ENCODE peak calls at places on chromosomes 2 and 18, in five cellular contexts. One of them, this sample, is unnamed.

GRCh38 chr18:66211693-66212195 is 392.1 kb downstream of the CDH19 start:
- DNase-seq in activated naive CD4-positive, alpha-beta T cell treated with anti-CD3 and anti-CD28 coated beads, Interleukin-2, amount 10 ng/mL, durations not matched to agents 7 days and 5 days: no peak
- DNase-seq in WTC11: no peak
- DNase-seq in lower leg skin: no peak
- DNase-seq in K562: no peak
- DNase-seq in this sample: no peak

GRCh38 chr2:158207354-158207753 is 105.7 kb downstream of the UPP2 start:
- DNase-seq in WTC11: no peak
- DNase-seq in activated naive CD4-positive, alpha-beta T cell treated with anti-CD3 and anti-CD28 coated beads, Interleukin-2, amount 10 ng/mL, durations not matched to agents 7 days and 5 days: no peak
- DNase-seq in lower leg skin: no peak
- DNase-seq in K562: no peak
- DNase-seq in this sample: no peak

GRCh38 chr2:147490612-147491261 is 354.1 kb upstream of the ACVR2A start:
- DNase-seq in activated naive CD4-positive, alpha-beta T cell treated with anti-CD3 and anti-CD28 coated beads, Interleukin-2, amount 10 ng/mL, durations not matched to agents 7 days and 5 days: no peak
- DNase-seq in lower leg skin: no peak
- DNase-seq in K562: no peak
- DNase-seq in WTC11: no peak
- DNase-seq in this sample: no peak

GRCh38 chr18:26436176-26437031 is 111.9 kb downstream of the KCTD1 start:
- DNase-seq in lower leg skin: no peak
- DNase-seq in activated naive CD4-positive, alpha-beta T cell treated with anti-CD3 and anti-CD28 coated beads, Interleukin-2, amount 10 ng/mL, durations not matched to agents 7 days and 5 days: no peak
- DNase-seq in K562: no peak
- DNase-seq in WTC11: no peak
- DNase-seq in this sample: no peak

GRCh38 chr2:26161926-26162325 is 11.0 kb upstream of the GAREM2 start:
- DNase-seq in WTC11: no peak
- DNase-seq in K562: no peak
- DNase-seq in activated naive CD4-positive, alpha-beta T cell treated with anti-CD3 and anti-CD28 coated beads, Interleukin-2, amount 10 ng/mL, durations not matched to agents 7 days and 5 days: no peak
- DNase-seq in lower leg skin: peak; percentile 46
- DNase-seq in this sample: no peak

GRCh38 chr2:237980751-237981150 is 13.9 kb downstream of the UBE2F start:
- DNase-seq in K562: no peak
- DNase-seq in lower leg skin: peak; percentile 25
- DNase-seq in WTC11: no peak
- DNase-seq in activated naive CD4-positive, alpha-beta T cell treated with anti-CD3 and anti-CD28 coated beads, Interleukin-2, amount 10 ng/mL, durations not matched to agents 7 days and 5 days: peak; percentile 39
- DNase-seq in this sample: no peak

GRCh38 chr2:238015705-238016104 is 45.1 kb upstream of the SCLY start:
- DNase-seq in WTC11: no peak
- DNase-seq in K562: no peak
- DNase-seq in lower leg skin: no peak
- DNase-seq in activated naive CD4-positive, alpha-beta T cell treated with anti-CD3 and anti-CD28 coated beads, Interleukin-2, amount 10 ng/mL, durations not matched to agents 7 days and 5 days: no peak
- DNase-seq in this sample: no peak

GRCh38 chr2:69464575-69464974 is 27.3 kb upstream of the NFU1 start:
- DNase-seq in K562: peak; percentile 9
- DNase-seq in WTC11: no peak
- DNase-seq in activated naive CD4-positive, alpha-beta T cell treated with anti-CD3 and anti-CD28 coated beads, Interleukin-2, amount 10 ng/mL, durations not matched to agents 7 days and 5 days: no peak
- DNase-seq in lower leg skin: peak; percentile 88
- DNase-seq in this sample: no peak

GRCh38 chr2:73008261-73009159 is 63.0 kb downstream of the SFXN5 start:
- DNase-seq in WTC11: no peak
- DNase-seq in K562: no peak
- DNase-seq in lower leg skin: peak; percentile 61
- DNase-seq in activated naive CD4-positive, alpha-beta T cell treated with anti-CD3 and anti-CD28 coated beads, Interleukin-2, amount 10 ng/mL, durations not matched to agents 7 days and 5 days: no peak
- DNase-seq in this sample: no peak

GRCh38 chr2:200613692-200614091 is 27.9 kb downstream of the AOX1 start:
- DNase-seq in activated naive CD4-positive, alpha-beta T cell treated with anti-CD3 and anti-CD28 coated beads, Interleukin-2, amount 10 ng/mL, durations not matched to agents 7 days and 5 days: no peak
- DNase-seq in K562: no peak
- DNase-seq in lower leg skin: no peak
- DNase-seq in WTC11: no peak
- DNase-seq in this sample: no peak

GRCh38 chr2:69175795-69176715 is 163.1 kb downstream of the ANTXR1 start:
- DNase-seq in K562: no peak
- DNase-seq in WTC11: no peak
- DNase-seq in lower leg skin: no peak
- DNase-seq in activated naive CD4-positive, alpha-beta T cell treated with anti-CD3 and anti-CD28 coated beads, Interleukin-2, amount 10 ng/mL, durations not matched to agents 7 days and 5 days: no peak
- DNase-seq in this sample: no peak

GRCh38 chr2:112304298-112304941 is 29.0 kb downstream of the ZC3H6 start:
- DNase-seq in K562: no peak
- DNase-seq in WTC11: no peak
- DNase-seq in activated naive CD4-positive, alpha-beta T cell treated with anti-CD3 and anti-CD28 coated beads, Interleukin-2, amount 10 ng/mL, durations not matched to agents 7 days and 5 days: no peak
- DNase-seq in lower leg skin: no peak
- DNase-seq in this sample: no peak

GRCh38 chr2:55054476-55054875 is 4.2 kb upstream of the RTN4 start:
- DNase-seq in activated naive CD4-positive, alpha-beta T cell treated with anti-CD3 and anti-CD28 coated beads, Interleukin-2, amount 10 ng/mL, durations not matched to agents 7 days and 5 days: peak; percentile 33
- DNase-seq in WTC11: no peak
- DNase-seq in K562: no peak
- DNase-seq in lower leg skin: no peak
- DNase-seq in this sample: no peak

This sample was measured in lung.